ENCODE peak calls at places on chromosomes 5 and 9, in six cellular contexts. V, L, G, K, A and S are unnamed samples.
A peak's percentile ranks its signal among the peaks of the same experiment; 100 is the strongest.

GRCh38 chr5:135019314-135019713 is 14.7 kb downstream of the PITX1 start:
- DNase-seq in V (peak; percentile 20), L (no peak), G (peak; percentile 39), A (no peak), K (no peak), S (peak; percentile 3)

GRCh38 chr5:131305906-131306305 is 42.1 kb downstream of the CDC42SE2 start:
- DNase-seq in L (no peak), A (no peak), G (peak; percentile 12), V (no peak), K (no peak), S (no peak)

GRCh38 chr9:134328841-134329575 is 2.8 kb downstream of the RXRA start:
- DNase-seq in G (no peak), V (peak; percentile 67), A (peak; percentile 73), K (peak; percentile 71), L (no peak), S (peak; percentile 77)

GRCh38 chr5:85452322-85453025 is 1067.8 kb upstream of the EDIL3 start:
- DNase-seq in A (no peak), K (no peak), G (peak; percentile 24), V (no peak), L (no peak), S (no peak)

GRCh38 chr9:131670247-131670681 is 69.6 kb downstream of the RAPGEF1 start:
- DNase-seq in L (no peak), V (no peak), K (peak; percentile 67), A (no peak), G (no peak), S (no peak)

GRCh38 chr5:169712428-169712827 is 75.4 kb downstream of the DOCK2 start:
- DNase-seq in V (no peak), L (no peak), K (no peak), A (no peak), G (no peak), S (no peak)

GRCh38 chr5:119117237-119117636 is 46.4 kb downstream of the DMXL1 start:
- DNase-seq in K (no peak), A (no peak), L (no peak), V (no peak), G (no peak), S (no peak)

GRCh38 chr5:163569284-163569683 is 63.9 kb downstream of the MAT2B start:
- DNase-seq in L (no peak), K (no peak), V (no peak), G (no peak), A (no peak), S (no peak)

GRCh38 chr5:14729448-14730385 is 65.2 kb downstream of the OTULIN start:
- DNase-seq in L (no peak), V (no peak), A (no peak), G (no peak), K (no peak), S (no peak)

GRCh38 chr5:81428866-81429265 is 34.9 kb upstream of the ACOT12 start:
- DNase-seq in K (no peak), V (no peak), L (peak; percentile 15), A (no peak), G (no peak), S (no peak)

GRCh38 chr5:149114403-149115312 is 26.6 kb upstream of the ABLIM3 start:
- DNase-seq in A (peak; percentile 66), G (peak; percentile 73), L (peak; percentile 33), V (peak; percentile 57), K (peak; percentile 57), S (no peak)

GRCh38 chr9:76654575-76654974 is 109.7 kb upstream of the PCA3 start:
- DNase-seq in K (no peak), A (no peak), G (no peak), L (no peak), V (no peak), S (no peak)

GRCh38 chr5:1926471-1927341 is 44.0 kb upstream of the IRX4 start:
- DNase-seq in A (no peak), K (no peak), V (no peak), G (no peak), L (no peak), S (no peak)

GRCh38 chr5:76716456-76717157 is 681 bp downstream of the F2R start:
- DNase-seq in A (no peak), V (no peak), L (no peak), G (peak; percentile 77), K (no peak), S (no peak)

GRCh38 chr5:1799110-1799601 is 481 bp downstream of the MRPL36 start:
- DNase-seq in V (no peak), L (peak; percentile 25), A (peak; percentile 77), G (peak; percentile 49), K (peak; percentile 15), S (peak; percentile 50)

GRCh38 chr9:107994638-107995037 is 505.1 kb upstream of the KLF4 start:
- DNase-seq in V (no peak), G (no peak), A (no peak), K (no peak), L (no peak), S (no peak)

GRCh38 chr5:168047669-168048111 is 243.8 kb upstream of the WWC1 start:
- DNase-seq in L (no peak), V (peak; percentile 47), G (no peak), A (no peak), K (no peak), S (peak; percentile 24)

GRCh38 chr5:175895701-175896102 is 24.3 kb downstream of the CPLX2 start:
- DNase-seq in V (no peak), L (no peak), G (peak; percentile 11), A (no peak), K (no peak), S (no peak)

GRCh38 chr5:27568811-27569210 is 530.4 kb upstream of the CDH9 start:
- DNase-seq in V (no peak), K (no peak), G (no peak), L (no peak), A (no peak), S (no peak)

GRCh38 chr5:132103969-132104391 is 30.4 kb downstream of the CSF2 start:
- DNase-seq in G (no peak), K (no peak), V (no peak), A (no peak), L (no peak), S (no peak)

DNA sequence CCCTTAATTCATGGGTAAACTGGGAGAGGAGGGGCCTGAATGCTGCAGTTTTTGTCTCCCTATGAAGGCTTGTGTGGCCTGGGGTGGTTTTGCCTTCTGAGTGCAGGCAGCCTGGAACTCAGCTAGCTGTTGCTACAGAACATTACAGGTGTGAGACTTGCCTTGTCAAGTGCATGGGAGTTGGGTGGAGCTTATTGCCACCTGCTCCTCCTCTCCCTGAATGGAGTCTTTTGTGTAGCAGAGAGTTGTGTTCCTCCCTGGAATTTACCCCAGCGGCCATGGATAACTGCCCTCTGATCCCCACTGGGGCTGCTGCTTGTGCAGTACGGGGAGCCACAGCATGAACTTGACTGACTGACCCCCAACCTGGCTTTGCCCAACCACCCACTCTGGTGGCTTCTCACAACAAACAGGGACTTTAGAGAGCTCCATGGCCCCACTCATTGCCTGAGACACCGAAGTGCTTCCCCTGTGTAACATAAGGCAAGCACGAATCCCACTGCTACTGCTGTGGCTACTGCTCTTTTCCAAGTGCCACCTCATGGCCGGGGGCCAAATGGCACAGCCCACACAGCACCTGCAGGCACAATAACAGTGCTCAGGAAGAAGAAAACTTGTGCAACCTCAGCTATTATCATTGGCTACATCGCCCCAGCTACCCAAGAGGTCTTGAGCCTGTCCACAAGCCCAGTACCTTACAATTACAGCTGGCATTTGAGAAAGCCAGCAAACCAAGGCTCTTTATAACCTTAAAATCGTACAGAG is 942.9 kb downstream of the CDH18 start:
- DNase-seq in L (no peak), K (no peak), V (no peak), G (no peak), A (no peak), S (no peak)
- H3K27ac ChIP-seq in L (no peak overlapping the region), K (no peak overlapping the region), V (no peak overlapping the region), G (no peak overlapping the region), A (no peak overlapping the region), S (no peak overlapping the region)

DNA sequence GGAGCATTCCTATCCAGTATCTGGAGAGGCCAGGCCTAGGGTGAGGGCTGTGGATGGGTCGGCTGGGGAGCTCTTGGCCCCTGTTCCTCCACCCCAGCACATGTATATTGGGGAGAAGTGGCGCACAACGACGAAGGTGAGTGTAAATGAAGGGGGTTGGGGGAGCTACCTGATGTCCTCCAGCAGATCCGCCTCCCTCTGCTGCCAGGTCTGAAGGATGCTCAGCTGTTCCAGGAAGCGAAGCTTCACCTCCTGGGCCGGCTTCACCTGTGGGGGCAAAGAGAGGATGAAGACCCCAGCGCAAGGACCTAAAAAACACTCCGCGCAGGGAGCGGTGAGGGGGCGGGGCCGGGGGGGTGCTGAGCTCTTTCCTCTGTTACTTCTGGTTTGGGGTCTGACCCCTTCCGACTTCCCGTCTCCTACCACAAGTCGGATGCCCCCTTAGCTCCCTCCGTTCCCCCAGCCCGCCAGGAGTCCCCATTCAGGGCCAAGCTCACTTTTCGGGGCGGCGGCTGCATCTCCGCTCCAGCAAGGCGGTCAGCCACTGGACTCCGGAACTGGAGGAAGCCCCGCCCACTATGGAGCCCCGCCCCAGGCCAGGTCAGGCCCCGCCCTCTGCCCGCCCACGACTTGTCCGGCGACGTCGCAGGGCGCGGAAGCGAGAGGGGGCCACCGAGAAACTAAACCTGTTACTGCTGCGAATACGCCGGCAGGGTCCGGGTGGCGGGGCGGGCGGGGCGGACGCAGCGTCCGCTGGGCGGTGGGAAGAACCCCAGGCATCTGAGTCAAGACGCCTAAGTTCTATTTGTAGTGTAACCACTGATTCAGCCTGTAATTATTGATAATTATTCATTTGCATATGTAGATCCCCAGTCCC is at the start of gene FCHSD1:
- DNase-seq in K (peak; percentile 94), A (peak; percentile 63), L (peak; percentile 98), V (peak; percentile 93), G (peak; percentile 91), S (peak; percentile 92)
- TF ChIP-seq POLR2A in K (peak; percentile 36), A (no peak), L (peak; percentile 59), V (no peak), G (peak; percentile 75), S (no peak)

DNA sequence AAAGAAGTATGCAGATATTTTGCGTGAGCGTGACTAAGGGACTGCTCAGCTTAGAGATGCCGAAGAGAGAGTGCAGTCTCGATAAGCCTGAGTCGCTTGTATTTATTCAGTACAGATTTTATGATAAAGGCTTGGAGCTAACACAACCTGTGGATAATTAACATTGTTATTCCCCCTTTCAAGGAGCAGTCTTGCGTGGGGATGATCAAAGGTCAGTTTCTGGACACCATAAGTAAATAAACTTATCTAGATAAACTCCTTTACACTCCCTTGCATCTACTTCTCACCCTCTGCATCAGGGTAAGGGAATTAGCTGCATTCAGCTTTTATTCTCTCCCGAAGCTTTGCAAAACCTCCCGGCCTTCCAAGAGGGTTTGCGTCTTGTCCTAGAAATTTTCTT is 357.8 kb upstream of the ST8SIA4 start:
- DNase-seq in L (no peak), V (no peak), K (peak; percentile 24), A (no peak), G (no peak), S (no peak)
- H3K27ac ChIP-seq in L (peak overlapping the region; percentile 59), V (no peak overlapping the region), K (peak overlapping the region; percentile 25), A (no peak overlapping the region), G (no peak overlapping the region), S (no peak overlapping the region)

GRCh38 chr5:43484049-43484849 is 584 bp upstream of the TMEM267 start:
- DNase-seq in A (peak; percentile 69), V (peak; percentile 86), L (peak; percentile 90), G (peak; percentile 95), K (peak; percentile 89), S (peak; percentile 82)

GRCh38 chr5:43486353-43486752 is 2.7 kb upstream of the TMEM267 start:
- DNase-seq in A (peak; percentile 20), L (no peak), K (no peak), G (peak; percentile 15), V (no peak), S (no peak)

GRCh38 chr5:43485406-43485805 is 1.7 kb upstream of the TMEM267 start:
- DNase-seq in G (no peak), L (no peak), K (peak; percentile 28), V (no peak), A (peak; percentile 2), S (no peak)

GRCh38 chr5:43482490-43483064 is 1.1 kb downstream of the TMEM267 start:
- DNase-seq in V (no peak), A (peak; percentile 32), L (peak; percentile 34), K (no peak), G (peak; percentile 53), S (no peak)

GRCh38 chr5:43483210-43484048 is at the start of gene TMEM267:
- DNase-seq in A (peak; percentile 83), G (peak; percentile 98), L (peak; percentile 81), V (peak; percentile 93), K (peak; percentile 92), S (peak; percentile 93)
- TF ChIP-seq POLR2A in A (peak; percentile 91), G (peak; percentile 99), L (peak; percentile 83), V (no peak), K (peak; percentile 95), S (peak; percentile 87)